ENCODE peak calls at places on chromosomes 16 and 17, in six cellular contexts. One of them, this sample, is unnamed.

GRCh38 chr16:85350146-85350728 is 238.0 kb upstream of the CIBAR2 start:
- DNase-seq in HFFc6: no peak
- DNase-seq in PC-9: no peak
- DNase-seq in OCI-LY7: no peak
- DNase-seq in AG09309: no peak
- DNase-seq in fibroblast of lung: no peak
- DNase-seq in this sample: no peak

GRCh38 chr17:78176548-78177025 is 8.2 kb downstream of the SYNGR2 start:
- DNase-seq in fibroblast of lung: peak
- DNase-seq in OCI-LY7: peak
- DNase-seq in PC-9: no peak
- DNase-seq in AG09309: no peak
- DNase-seq in HFFc6: peak
- DNase-seq in this sample: no peak

GRCh38 chr16:27273670-27274522 is 5.3 kb upstream of the NSMCE1 start:
- DNase-seq in OCI-LY7: peak
- DNase-seq in PC-9: no peak
- DNase-seq in AG09309: no peak
- DNase-seq in fibroblast of lung: no peak
- DNase-seq in HFFc6: peak
- DNase-seq in this sample: peak

GRCh38 chr16:19505600-19506303 is 16.1 kb downstream of the GDE1 start:
- DNase-seq in PC-9: peak
- DNase-seq in AG09309: no peak
- DNase-seq in HFFc6: no peak
- DNase-seq in fibroblast of lung: peak
- DNase-seq in OCI-LY7: no peak
- DNase-seq in this sample: peak

GRCh38 chr16:27721548-27722265 is 171.8 kb downstream of the KATNIP start:
- DNase-seq in PC-9: no peak
- DNase-seq in fibroblast of lung: peak
- DNase-seq in OCI-LY7: no peak
- DNase-seq in HFFc6: no peak
- DNase-seq in AG09309: peak
- DNase-seq in this sample: no peak

GRCh38 chr16:86910821-86911220 is 332.5 kb downstream of the FOXL1 start:
- DNase-seq in PC-9: no peak
- DNase-seq in OCI-LY7: no peak
- DNase-seq in AG09309: no peak
- DNase-seq in HFFc6: no peak
- DNase-seq in fibroblast of lung: no peak
- DNase-seq in this sample: no peak

GRCh38 chr16:69522732-69523404 is 42.9 kb upstream of the NFAT5 start:
- DNase-seq in HFFc6: no peak
- DNase-seq in AG09309: no peak
- DNase-seq in PC-9: no peak
- DNase-seq in OCI-LY7: peak
- DNase-seq in fibroblast of lung: no peak
- DNase-seq in this sample: no peak

GRCh38 chr16:67115649-67116048 is 5.9 kb downstream of the PHAF1 start:
- DNase-seq in OCI-LY7: no peak
- DNase-seq in AG09309: peak
- DNase-seq in PC-9: no peak
- DNase-seq in HFFc6: peak
- DNase-seq in fibroblast of lung: peak
- DNase-seq in this sample: no peak

GRCh38 chr16:53732296-53732929 is 28.5 kb downstream of the FTO start:
- DNase-seq in OCI-LY7: no peak
- DNase-seq in fibroblast of lung: no peak
- DNase-seq in AG09309: no peak
- DNase-seq in HFFc6: no peak
- DNase-seq in PC-9: peak
- DNase-seq in this sample: no peak

GRCh38 chr16:76946879-76947278 is 244.1 kb upstream of the MON1B start:
- DNase-seq in PC-9: no peak
- DNase-seq in OCI-LY7: no peak
- DNase-seq in fibroblast of lung: peak
- DNase-seq in HFFc6: peak
- DNase-seq in AG09309: peak
- DNase-seq in this sample: peak

GRCh38 chr17:74972107-74972972 is at the start of gene HID1:
- DNase-seq in fibroblast of lung: no peak
- DNase-seq in PC-9: peak
- DNase-seq in OCI-LY7: peak
- DNase-seq in HFFc6: no peak
- DNase-seq in AG09309: no peak
- DNase-seq in this sample: no peak

GRCh38 chr16:55116165-55116894 is 185.7 kb downstream of the IRX5 start:
- DNase-seq in PC-9: no peak
- DNase-seq in fibroblast of lung: no peak
- DNase-seq in AG09309: peak
- DNase-seq in OCI-LY7: no peak
- DNase-seq in HFFc6: peak
- DNase-seq in this sample: peak

GRCh38 chr17:76793775-76794174 is 55.9 kb downstream of the MFSD11 start:
- DNase-seq in PC-9: peak
- DNase-seq in AG09309: no peak
- DNase-seq in fibroblast of lung: no peak
- DNase-seq in HFFc6: peak
- DNase-seq in OCI-LY7: peak
- DNase-seq in this sample: no peak

GRCh38 chr16:24838554-24839266 is 7.1 kb upstream of the SLC5A11 start:
- DNase-seq in AG09309: peak
- DNase-seq in PC-9: peak
- DNase-seq in HFFc6: peak
- DNase-seq in fibroblast of lung: peak
- DNase-seq in OCI-LY7: no peak
- DNase-seq in this sample: peak

GRCh38 chr16:67084345-67085028 is 25.3 kb upstream of the PHAF1 start:
- DNase-seq in AG09309: no peak
- DNase-seq in HFFc6: no peak
- DNase-seq in fibroblast of lung: peak
- DNase-seq in OCI-LY7: peak
- DNase-seq in PC-9: no peak
- DNase-seq in this sample: no peak

GRCh38 chr17:33140413-33141099 is 148.9 kb downstream of the SPACA3 start:
- DNase-seq in fibroblast of lung: no peak
- DNase-seq in HFFc6: no peak
- DNase-seq in AG09309: no peak
- DNase-seq in OCI-LY7: no peak
- DNase-seq in PC-9: no peak
- DNase-seq in this sample: peak

GRCh38 chr17:38886643-38887010 is 16.8 kb downstream of the LASP1 start:
- DNase-seq in AG09309: no peak
- DNase-seq in HFFc6: no peak
- DNase-seq in OCI-LY7: no peak
- DNase-seq in fibroblast of lung: no peak
- DNase-seq in PC-9: no peak
- DNase-seq in this sample: no peak

GRCh38 chr17:83150369-83151055 is 71.1 kb downstream of the METRNL start:
- DNase-seq in OCI-LY7: no peak
- DNase-seq in AG09309: no peak
- DNase-seq in fibroblast of lung: no peak
- DNase-seq in HFFc6: no peak
- DNase-seq in PC-9: no peak
- DNase-seq in this sample: no peak

GRCh38 chr17:79943354-79944241 is 92.1 kb downstream of the TBC1D16 start:
- DNase-seq in OCI-LY7: no peak
- DNase-seq in fibroblast of lung: no peak
- DNase-seq in AG09309: no peak
- DNase-seq in PC-9: no peak
- DNase-seq in HFFc6: no peak
- DNase-seq in this sample: no peak

GRCh38 chr17:2282297-2282873 is 21.2 kb downstream of the SMG6 start:
- DNase-seq in fibroblast of lung: peak
- DNase-seq in AG09309: peak
- DNase-seq in OCI-LY7: peak
- DNase-seq in HFFc6: peak
- DNase-seq in PC-9: peak
- DNase-seq in this sample: peak

GRCh38 chr17:63848834-63849689 is 6.6 kb upstream of the SMARCD2 start:
- DNase-seq in fibroblast of lung: peak
- DNase-seq in AG09309: peak
- DNase-seq in HFFc6: peak
- DNase-seq in OCI-LY7: peak
- DNase-seq in PC-9: peak
- DNase-seq in this sample: no peak

GRCh38 chr17:69485126-69485724 is 70.7 kb downstream of the MAP2K6 start:
- DNase-seq in OCI-LY7: no peak
- DNase-seq in AG09309: no peak
- DNase-seq in PC-9: no peak
- DNase-seq in fibroblast of lung: peak
- DNase-seq in HFFc6: no peak
- DNase-seq in this sample: no peak

GRCh38 chr16:4924593-4925378 is 12.2 kb downstream of the PPL start:
- DNase-seq in fibroblast of lung: no peak
- DNase-seq in HFFc6: no peak
- DNase-seq in PC-9: peak
- DNase-seq in AG09309: no peak
- DNase-seq in OCI-LY7: no peak
- DNase-seq in this sample: no peak

GRCh38 chr17:2335726-2336214 is 487 bp downstream of the TSR1 start:
- DNase-seq in HFFc6: no peak
- DNase-seq in fibroblast of lung: no peak
- DNase-seq in OCI-LY7: no peak
- DNase-seq in AG09309: no peak
- DNase-seq in PC-9: peak
- DNase-seq in this sample: no peak

GRCh38 chr16:4855371-4855770 is 8.1 kb downstream of the UBN1 start:
- DNase-seq in AG09309: no peak
- DNase-seq in fibroblast of lung: no peak
- DNase-seq in OCI-LY7: no peak
- DNase-seq in HFFc6: no peak
- DNase-seq in PC-9: no peak
- DNase-seq in this sample: no peak

GRCh38 chr16:593807-594206 is 3.9 kb downstream of the RAB40C start:
- DNase-seq in fibroblast of lung: no peak
- DNase-seq in AG09309: no peak
- DNase-seq in OCI-LY7: no peak
- DNase-seq in PC-9: no peak
- DNase-seq in HFFc6: no peak
- DNase-seq in this sample: no peak

GRCh38 chr16:590875-591200 is 972 bp downstream of the RAB40C start:
- DNase-seq in HFFc6: no peak
- DNase-seq in fibroblast of lung: no peak
- DNase-seq in PC-9: no peak
- DNase-seq in AG09309: no peak
- DNase-seq in OCI-LY7: no peak
- DNase-seq in this sample: no peak

GRCh38 chr16:593406-593805 is 3.5 kb downstream of the RAB40C start:
- DNase-seq in OCI-LY7: no peak
- DNase-seq in HFFc6: no peak
- DNase-seq in PC-9: peak
- DNase-seq in AG09309: no peak
- DNase-seq in fibroblast of lung: no peak
- DNase-seq in this sample: no peak

GRCh38 chr16:591892-592517 is 2.1 kb downstream of the RAB40C start:
- DNase-seq in PC-9: no peak
- DNase-seq in HFFc6: no peak
- DNase-seq in OCI-LY7: no peak
- DNase-seq in fibroblast of lung: no peak
- DNase-seq in AG09309: no peak
- DNase-seq in this sample: no peak

GRCh38 chr16:592518-593306 is 2.8 kb downstream of the RAB40C start:
- DNase-seq in PC-9: peak
- DNase-seq in AG09309: no peak
- DNase-seq in OCI-LY7: no peak
- DNase-seq in fibroblast of lung: peak
- DNase-seq in HFFc6: no peak
- DNase-seq in this sample: no peak
- TF ChIP-seq CTCF in PC-9: no peak
- TF ChIP-seq CTCF in AG09309: no peak
- TF ChIP-seq CTCF in OCI-LY7: no peak
- TF ChIP-seq CTCF in fibroblast of lung: no peak
- TF ChIP-seq CTCF in HFFc6: no peak
- TF ChIP-seq CTCF in this sample: no peak

GRCh38 chr17:28684963-28685362 is 23.0 kb downstream of the SUPT6H start:
- DNase-seq in OCI-LY7: no peak
- DNase-seq in HFFc6: no peak
- DNase-seq in AG09309: no peak
- DNase-seq in fibroblast of lung: peak
- DNase-seq in PC-9: no peak
- DNase-seq in this sample: no peak
- TF ChIP-seq CTCF in OCI-LY7: no peak
- TF ChIP-seq CTCF in HFFc6: no peak
- TF ChIP-seq CTCF in AG09309: no peak
- TF ChIP-seq CTCF in fibroblast of lung: no peak
- TF ChIP-seq CTCF in PC-9: no peak
- TF ChIP-seq CTCF in this sample: no peak

DNA sequence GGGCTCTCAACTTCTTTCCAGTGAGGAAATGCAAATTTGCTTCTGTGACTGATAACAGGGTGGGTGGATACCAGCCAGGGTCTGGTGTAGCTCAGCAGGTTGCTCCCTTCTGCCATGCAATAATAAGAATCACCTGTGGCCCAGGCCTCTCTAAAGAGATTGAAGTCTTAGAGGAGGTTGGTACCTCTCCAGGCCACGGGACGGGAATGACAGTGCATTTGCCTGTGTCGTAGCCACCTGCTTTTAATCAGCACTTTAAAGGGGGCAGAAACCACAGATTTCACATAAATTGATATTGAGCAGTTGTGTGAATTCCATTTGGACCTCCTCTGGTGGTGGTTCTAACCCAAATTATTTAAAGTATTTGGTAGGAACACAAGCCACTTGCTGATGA is 246.9 kb downstream of the PRKCA start:
- DNase-seq in OCI-LY7: no peak
- DNase-seq in AG09309: peak
- DNase-seq in HFFc6: peak
- DNase-seq in fibroblast of lung: no peak
- DNase-seq in PC-9: no peak
- DNase-seq in this sample: peak
- TF ChIP-seq CTCF in OCI-LY7: no peak
- TF ChIP-seq CTCF in AG09309: no peak
- TF ChIP-seq CTCF in HFFc6: no peak
- TF ChIP-seq CTCF in fibroblast of lung: no peak
- TF ChIP-seq CTCF in PC-9: no peak
- TF ChIP-seq CTCF in this sample: no peak

GRCh38 chr17:55356440-55357328 is 65.0 kb downstream of the MMD start:
- DNase-seq in PC-9: peak
- DNase-seq in OCI-LY7: peak
- DNase-seq in HFFc6: peak
- DNase-seq in fibroblast of lung: peak
- DNase-seq in AG09309: peak
- DNase-seq in this sample: peak
- TF ChIP-seq CTCF in PC-9: peak
- TF ChIP-seq CTCF in OCI-LY7: peak
- TF ChIP-seq CTCF in HFFc6: peak
- TF ChIP-seq CTCF in fibroblast of lung: peak
- TF ChIP-seq CTCF in AG09309: peak
- TF ChIP-seq CTCF in this sample: peak